ENCODE peak calls at places on chromosomes 11 and 22, in seven cellular contexts. H, O, V, A, P, F and T are unnamed samples.

GRCh38 chr11:1358286-1358685 is 31.4 kb upstream of the BRSK2 start:
- DNase-seq in H (no peak), O (no peak), V (no peak), A (no peak), P (no peak), F (no peak), T (no peak)

GRCh38 chr11:13698147-13698546 is 29.7 kb downstream of the FAR1 start:
- DNase-seq in H (no peak), O (no peak), V (no peak), A (no peak), P (no peak), F (no peak), T (no peak)

GRCh38 chr22:30210235-30210831 is 36.2 kb downstream of the LIF start:
- DNase-seq in H (no peak), O (no peak), V (peak), A (no peak), P (no peak), F (no peak), T (no peak)

GRCh38 chr11:121446752-121447156 is 5.4 kb upstream of the SORL1 start:
- DNase-seq in H (no peak), O (no peak), V (no peak), A (no peak), P (no peak), F (no peak), T (no peak)

GRCh38 chr22:23713696-23714595 is 23.1 kb downstream of the RGL4 start:
- DNase-seq in H (no peak), O (no peak), V (no peak), A (no peak), P (no peak), F (no peak), T (no peak)

GRCh38 chr22:49666146-49666809 is 161.4 kb downstream of the BRD1 start:
- DNase-seq in H (no peak), O (no peak), V (no peak), A (no peak), P (no peak), F (no peak), T (no peak)

GRCh38 chr22:17903564-17904295 is 120.6 kb downstream of the MICAL3 start:
- DNase-seq in H (no peak), O (no peak), V (no peak), A (no peak), P (no peak), F (no peak), T (no peak)

GRCh38 chr11:30465623-30466022 is 120.5 kb downstream of the MPPED2 start:
- DNase-seq in H (no peak), O (no peak), V (no peak), A (no peak), P (no peak), F (no peak), T (no peak)

GRCh38 chr22:35582218-35582860 is 34.8 kb downstream of the MB start:
- DNase-seq in H (no peak), O (no peak), V (no peak), A (no peak), P (no peak), F (no peak), T (no peak)

GRCh38 chr11:93000511-93001476 is 31.3 kb downstream of the MTNR1B start:
- DNase-seq in H (no peak), O (no peak), V (peak), A (no peak), P (no peak), F (no peak), T (peak)

GRCh38 chr11:84165139-84165538 is 879.0 kb upstream of the CCDC90B start:
- DNase-seq in H (no peak), O (no peak), V (no peak), A (no peak), P (no peak), F (no peak), T (no peak)

GRCh38 chr11:81915045-81915444 is 818.6 kb downstream of the FAM181B start:
- DNase-seq in H (no peak), O (no peak), V (no peak), A (peak), P (no peak), F (no peak), T (no peak)

GRCh38 chr22:27782065-27782464 is 19.5 kb downstream of the MN1 start:
- DNase-seq in H (no peak), O (no peak), V (no peak), A (no peak), P (no peak), F (no peak), T (no peak)